ENCODE peak calls at places on chromosomes 1 and 21, in four cellular contexts. B is GM12865, U is uterus, H is NB4. W is an unnamed sample.

GRCh38 chr1:164588388-164589341 is 29.7 kb downstream of the PBX1 start:
- DNase-seq in B (no peak), U (peak; percentile 81), H (no peak), W (peak; percentile 84)

GRCh38 chr21:41367598-41368360 is 6.0 kb downstream of the MX2 start:
- DNase-seq in B (peak; percentile 90), U (no peak), H (peak; percentile 11), W (no peak)

GRCh38 chr1:211579434-211580302 is 707 bp upstream of the SLC30A1 start:
- DNase-seq in B (no peak), U (no peak), H (peak; percentile 86), W (no peak)

GRCh38 chr1:98903261-98903660 is 101.4 kb downstream of the PLPPR5 start:
- DNase-seq in B (no peak), U (no peak), H (no peak), W (no peak)

GRCh38 chr1:21904725-21905520 is 32.2 kb downstream of the HSPG2 start:
- DNase-seq in B (no peak), U (peak; percentile 73), H (peak; percentile 77), W (peak; percentile 91)

GRCh38 chr21:16624468-16625102 is 888.3 kb upstream of the CXADR start:
- DNase-seq in B (no peak), U (no peak), H (no peak), W (no peak)

GRCh38 chr1:246078126-246078887 is 428.8 kb downstream of the SMYD3 start:
- DNase-seq in B (no peak), U (no peak), H (no peak), W (no peak)

GRCh38 chr1:169764919-169765318 is 29.8 kb downstream of the METTL18 start:
- DNase-seq in B (no peak), U (no peak), H (no peak), W (no peak)

GRCh38 chr1:90613371-90613770 is 103.7 kb downstream of the BARHL2 start:
- DNase-seq in B (no peak), U (no peak), H (no peak), W (no peak)

GRCh38 chr1:52288286-52288685 is 77.7 kb downstream of the CC2D1B start:
- DNase-seq in B (no peak), U (no peak), H (peak; percentile 38), W (no peak)

GRCh38 chr1:43005460-43006351 is 47.0 kb upstream of the SLC2A1 start:
- DNase-seq in B (no peak), U (no peak), H (peak; percentile 13), W (no peak)

DNA sequence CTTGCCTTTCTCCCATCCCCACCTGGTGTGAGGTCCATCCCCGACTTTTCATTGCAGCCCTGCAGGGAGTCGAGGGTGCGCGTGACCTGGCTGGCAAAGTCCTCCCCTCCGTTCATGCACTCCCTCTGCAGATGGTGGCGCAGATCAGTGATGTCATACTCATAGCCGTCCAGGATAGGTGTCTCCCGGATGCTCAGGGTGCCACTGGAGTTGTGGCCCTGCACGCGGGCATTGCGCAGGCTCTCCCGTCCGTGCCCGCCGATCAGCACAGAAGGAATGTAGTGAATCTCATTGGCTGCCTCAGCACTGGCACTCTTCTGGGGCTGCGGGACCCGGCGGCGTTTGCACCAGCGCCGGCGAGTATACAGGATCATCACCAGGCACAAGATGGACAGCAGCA is 132.1 kb downstream of the ASTN1 start:
- DNase-seq in B (no peak), U (no peak), H (no peak), W (no peak)
- H3K4me3 ChIP-seq in B (no peak overlapping the region), U (no peak overlapping the region), H (no peak overlapping the region), W (no peak overlapping the region)

GRCh38 chr1:149925751-149926150 is 1.9 kb downstream of the SF3B4 start:
- DNase-seq in B (no peak), U (no peak), H (no peak), W (no peak)
- H3K4me3 ChIP-seq in B (no peak overlapping the region), U (no peak overlapping the region), H (peak overlapping the region; percentile 98), W (peak overlapping the region; percentile 98)

GRCh38 chr1:46204406-46204742 is 1.2 kb downstream of the LURAP1 start:
- DNase-seq in B (no peak), U (no peak), H (no peak), W (no peak)
- H3K4me3 ChIP-seq in B (no peak overlapping the region), U (peak overlapping the region; percentile 99), H (no peak overlapping the region), W (peak overlapping the region; percentile 93)

GRCh38 chr1:198667796-198668195 is 29.0 kb downstream of the PTPRC start:
- DNase-seq in B (no peak), U (no peak), H (no peak), W (no peak)
- H3K4me3 ChIP-seq in B (no peak overlapping the region), U (no peak overlapping the region), H (no peak overlapping the region), W (no peak overlapping the region)

GRCh38 chr1:161389691-161390558 is 22.2 kb upstream of the CFAP126 start:
- DNase-seq in B (peak; percentile 97), U (peak; percentile 98), H (peak; percentile 93), W (peak; percentile 99)

GRCh38 chr1:161390559-161390858 is 22.8 kb upstream of the CFAP126 start:
- DNase-seq in B (no peak), U (no peak), H (no peak), W (no peak)

GRCh38 chr1:161388639-161389038 is 21.0 kb upstream of the CFAP126 start:
- DNase-seq in B (peak; percentile 29), U (no peak), H (peak; percentile 29), W (no peak)

GRCh38 chr1:161391611-161392010 is 23.9 kb upstream of the CFAP126 start:
- DNase-seq in B (no peak), U (no peak), H (no peak), W (no peak)
- H3K4me3 ChIP-seq in B (no peak overlapping the region), U (no peak overlapping the region), H (no peak overlapping the region), W (no peak overlapping the region)

DNA sequence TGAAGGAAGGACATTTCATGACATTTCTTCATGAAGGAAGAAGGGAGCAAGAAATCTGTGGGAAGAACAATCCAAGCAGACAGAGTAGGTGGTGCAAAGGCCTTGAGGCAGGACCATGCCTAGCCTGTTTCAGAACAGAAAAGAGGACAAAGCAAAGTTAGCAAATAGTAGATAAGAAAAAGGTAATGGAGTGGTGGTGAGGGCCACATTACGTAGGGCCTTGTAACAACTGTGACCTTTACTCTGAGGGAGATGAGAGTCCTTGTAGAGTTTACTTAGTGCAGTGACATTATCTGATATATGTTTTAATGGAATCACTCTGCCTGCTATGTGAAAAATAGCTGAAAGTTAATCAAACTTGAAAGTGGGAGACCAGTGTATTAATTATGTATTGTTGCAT is 6.4 kb upstream of the TSNAX start:
- DNase-seq in B (no peak), U (no peak), H (no peak), W (no peak)
- H3K4me3 ChIP-seq in B (no peak overlapping the region), U (no peak overlapping the region), H (no peak overlapping the region), W (no peak overlapping the region)

DNA sequence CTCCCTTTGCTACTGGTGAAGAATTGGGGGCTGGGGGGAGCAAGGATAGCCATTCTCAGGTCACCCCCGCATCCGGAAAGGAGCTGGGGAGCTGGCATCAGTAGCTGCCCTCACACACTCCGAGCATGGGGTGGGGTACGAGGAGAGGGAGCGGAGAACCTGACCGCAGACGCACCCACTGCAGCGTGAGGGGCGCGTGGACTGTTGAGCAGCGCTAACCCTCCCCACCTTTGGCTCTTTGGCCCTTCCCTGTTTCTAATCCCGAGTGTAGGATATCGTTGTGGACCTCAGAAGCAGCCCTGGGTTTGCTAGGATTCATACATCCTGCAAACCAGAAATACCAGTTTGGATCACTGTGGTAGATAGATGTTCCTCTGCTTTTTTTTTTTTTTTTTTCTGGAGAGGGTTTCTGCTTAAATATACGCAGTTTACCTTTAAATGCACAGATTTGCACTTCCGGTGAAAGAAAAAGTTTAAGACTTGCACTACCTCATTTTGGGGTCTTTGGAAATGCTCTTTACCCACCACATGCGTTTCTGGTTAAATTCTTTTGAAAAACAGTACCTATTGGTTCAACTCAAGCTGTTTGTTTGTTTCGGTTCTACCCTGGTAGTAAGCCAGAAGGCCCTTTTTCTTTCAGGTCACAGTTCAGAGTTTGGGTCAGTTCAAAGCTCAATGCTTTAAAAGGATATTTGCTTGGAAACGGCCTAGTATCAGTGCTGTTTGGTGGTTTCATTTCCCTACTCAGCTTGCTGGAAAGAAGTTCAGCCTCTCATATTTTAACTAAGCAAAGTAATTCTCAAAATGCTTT is 821 bp downstream of the DDI2 start:
- DNase-seq in B (peak; percentile 78), U (no peak), H (peak; percentile 67), W (no peak)
- H3K4me3 ChIP-seq in B (peak overlapping the region; percentile 94), U (peak overlapping the region; percentile 66), H (peak overlapping the region; percentile 75), W (peak overlapping the region; percentile 91)

DNA sequence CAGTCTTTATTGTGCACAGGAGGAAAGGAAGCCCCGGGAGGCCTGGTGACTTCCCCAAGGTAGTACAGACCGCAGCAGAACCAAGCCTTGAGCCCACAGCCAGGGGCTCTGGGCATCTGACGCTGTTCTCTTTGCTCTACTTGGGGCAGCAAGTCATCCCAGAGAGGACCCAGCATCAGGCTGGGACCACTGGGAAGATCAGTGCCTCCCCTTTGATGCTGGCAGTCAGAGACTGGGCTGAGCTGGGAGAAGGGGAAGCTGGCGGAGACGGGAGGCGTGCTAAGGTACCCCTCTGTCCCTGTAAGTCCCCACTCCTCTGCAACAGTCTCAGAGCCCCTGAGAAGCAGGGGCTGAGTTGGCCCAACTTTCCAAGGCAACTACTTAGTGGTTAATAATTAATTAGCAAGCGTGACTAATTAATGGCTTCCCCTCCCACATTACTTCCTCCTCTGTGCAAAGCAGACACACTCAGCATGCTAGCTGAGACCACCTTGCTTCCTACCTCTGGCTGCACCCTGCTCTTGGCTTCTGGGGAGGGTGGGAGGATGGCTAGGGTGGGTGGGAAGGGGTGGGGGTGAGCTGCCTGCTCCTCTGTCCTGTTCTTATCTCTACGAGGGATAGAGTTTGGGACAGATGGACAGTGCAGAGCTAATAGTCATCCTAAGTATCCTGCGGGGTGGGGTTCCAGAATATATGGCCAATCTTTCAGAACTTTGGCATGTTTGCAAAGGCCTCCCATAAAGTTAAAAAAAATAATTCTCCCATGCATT is 1.3 kb downstream of the INAVA start:
- DNase-seq in B (no peak), U (no peak), H (peak; percentile 68), W (no peak)
- H3K4me3 ChIP-seq in B (no peak overlapping the region), U (no peak overlapping the region), H (no peak overlapping the region), W (no peak overlapping the region)

DNA sequence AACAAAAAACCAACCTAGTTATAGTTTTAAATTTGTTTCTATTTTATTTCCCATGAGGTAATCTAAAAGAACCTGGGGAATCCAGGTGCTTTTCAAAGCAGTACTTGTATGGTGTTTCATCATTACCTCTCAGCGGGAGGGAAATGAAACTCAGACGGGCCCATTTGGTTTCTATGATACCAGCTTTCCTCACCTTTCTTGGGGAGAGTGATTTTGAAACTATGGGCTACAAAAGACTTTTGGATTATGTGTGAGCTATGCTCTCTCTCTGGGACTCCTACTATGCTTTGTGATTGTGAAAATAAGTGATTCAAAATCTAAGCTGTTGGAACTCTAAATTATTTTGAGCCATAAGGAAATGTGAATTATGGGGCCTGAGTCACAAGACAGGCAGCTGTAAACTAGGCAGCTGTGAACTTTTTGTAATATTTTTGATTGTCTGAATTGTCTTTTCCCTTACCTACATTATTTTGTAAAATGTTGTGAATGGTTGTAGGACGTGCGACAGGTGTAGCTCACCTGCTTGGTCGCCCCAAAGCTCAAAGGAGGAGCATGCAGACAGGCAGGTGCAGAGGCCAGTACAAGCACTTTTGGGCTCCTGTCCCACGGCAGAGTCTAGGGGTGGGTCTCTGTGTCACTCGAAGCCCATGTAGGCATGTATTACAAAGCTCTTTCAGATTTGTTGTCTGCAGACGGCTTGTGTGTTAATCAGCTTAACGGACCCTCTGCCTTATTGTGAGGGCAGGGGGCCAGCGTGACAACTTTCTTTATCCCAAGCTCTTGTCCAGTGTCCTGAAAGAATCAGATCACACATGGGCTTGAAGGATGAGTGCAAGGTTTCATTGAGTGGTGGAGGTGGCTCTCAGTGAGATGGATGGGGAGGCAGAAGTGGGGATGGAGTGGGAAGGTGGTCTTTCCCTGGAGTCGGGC is 64.8 kb upstream of the BACH1 start:
- DNase-seq in B (peak; percentile 91), U (no peak), H (no peak), W (no peak)
- H3K4me3 ChIP-seq in B (no peak overlapping the region), U (no peak overlapping the region), H (no peak overlapping the region), W (no peak overlapping the region)

W was measured in coronary artery.